ENCODE peak calls at places on chromosome 10, in seven cellular contexts. A is IMR-90, T is hepatocyte, Y is SK-N-SH, R is NB4, M is BJ, J is GM12865. H is an unnamed sample.

GRCh38 chr10:79933961-79934360 is 14.9 kb downstream of the SFTPD start:
- DNase-seq in A (no peak), J (no peak), T (peak; percentile 34), M (no peak), Y (no peak), R (no peak), H (no peak)

GRCh38 chr10:93874309-93875031 is 19.3 kb upstream of the SLC35G1 start:
- DNase-seq in J (no peak), A (no peak), M (no peak), R (no peak), Y (no peak), T (no peak), H (no peak)

GRCh38 chr10:43043342-43043772 is 33.5 kb upstream of the RET start:
- DNase-seq in J (no peak), T (no peak), A (no peak), M (no peak), Y (peak; percentile 35), R (no peak), H (no peak)

GRCh38 chr10:102163342-102163989 is 11.3 kb downstream of the NOLC1 start:
- DNase-seq in A (no peak), Y (no peak), T (no peak), R (peak; percentile 6), J (no peak), M (no peak), H (no peak)

GRCh38 chr10:101588879-101589278 is 758 bp downstream of the DPCD start:
- DNase-seq in T (peak; percentile 51), A (peak; percentile 65), J (no peak), Y (no peak), R (no peak), M (no peak), H (no peak)

GRCh38 chr10:31782701-31783100 is 145.9 kb downstream of the ARHGAP12 start:
- DNase-seq in M (no peak), J (no peak), R (no peak), T (no peak), A (no peak), Y (no peak), H (no peak)

GRCh38 chr10:132848951-132849545 is 63.1 kb upstream of the NKX6-2 start:
- DNase-seq in T (no peak), J (no peak), A (no peak), Y (no peak), M (no peak), R (no peak), H (no peak)

GRCh38 chr10:97494151-97494550 is 4.1 kb downstream of the MMS19 start:
- DNase-seq in J (no peak), R (no peak), Y (no peak), M (no peak), T (no peak), A (no peak), H (no peak)

GRCh38 chr10:11742779-11743298 is 657 bp downstream of the ECHDC3 start:
- DNase-seq in J (no peak), A (no peak), R (no peak), M (no peak), Y (no peak), T (no peak), H (peak; percentile 56)

GRCh38 chr10:132243141-132243540 is 56.4 kb downstream of the DPYSL4 start:
- DNase-seq in T (no peak), Y (peak; percentile 76), J (no peak), A (no peak), M (no peak), R (no peak), H (no peak)

GRCh38 chr10:97090035-97090434 is 95.7 kb downstream of the SLIT1 start:
- DNase-seq in J (no peak), Y (no peak), M (no peak), A (no peak), R (no peak), T (no peak), H (no peak)

GRCh38 chr10:31467791-31468535 is 148.9 kb downstream of the ZEB1 start:
- DNase-seq in J (peak; percentile 37), Y (no peak), R (peak; percentile 2), M (no peak), A (no peak), T (peak; percentile 42), H (peak; percentile 42)

GRCh38 chr10:50219646-50220045 is 31.7 kb downstream of the ASAH2 start:
- DNase-seq in R (no peak), M (no peak), T (no peak), Y (no peak), J (no peak), A (no peak), H (no peak)

GRCh38 chr10:114715171-114715670 is 57.1 kb upstream of the ABLIM1 start:
- DNase-seq in A (peak; percentile 67), T (no peak), J (no peak), Y (no peak), M (peak; percentile 36), R (no peak), H (no peak)

GRCh38 chr10:101397140-101397539 is 43.2 kb downstream of the BTRC start:
- DNase-seq in M (peak; percentile 19), A (peak; percentile 76), J (peak; percentile 45), R (peak; percentile 22), T (peak; percentile 47), Y (peak; percentile 76), H (no peak)

GRCh38 chr10:31274310-31274709 is 44.7 kb upstream of the ZEB1 start:
- DNase-seq in J (no peak), A (peak; percentile 42), Y (no peak), R (peak; percentile 7), T (no peak), M (no peak), H (no peak)

GRCh38 chr10:34491666-34492065 is 323.4 kb downstream of the PARD3 start:
- DNase-seq in M (no peak), R (no peak), Y (no peak), J (no peak), A (no peak), T (no peak), H (no peak)

GRCh38 chr10:77253037-77253436 is 384.6 kb downstream of the KCNMA1 start:
- DNase-seq in Y (no peak), J (no peak), T (no peak), R (no peak), A (no peak), M (no peak), H (no peak)

GRCh38 chr10:101818958-101819633 is 852 bp upstream of the OGA start:
- DNase-seq in T (peak; percentile 66), R (no peak), A (no peak), Y (no peak), J (peak; percentile 73), M (no peak), H (peak; percentile 53)

GRCh38 chr10:67978749-67979148 is 94.3 kb downstream of the SIRT1 start:
- DNase-seq in A (no peak), T (no peak), R (no peak), J (no peak), Y (no peak), M (no peak), H (no peak)

DNA sequence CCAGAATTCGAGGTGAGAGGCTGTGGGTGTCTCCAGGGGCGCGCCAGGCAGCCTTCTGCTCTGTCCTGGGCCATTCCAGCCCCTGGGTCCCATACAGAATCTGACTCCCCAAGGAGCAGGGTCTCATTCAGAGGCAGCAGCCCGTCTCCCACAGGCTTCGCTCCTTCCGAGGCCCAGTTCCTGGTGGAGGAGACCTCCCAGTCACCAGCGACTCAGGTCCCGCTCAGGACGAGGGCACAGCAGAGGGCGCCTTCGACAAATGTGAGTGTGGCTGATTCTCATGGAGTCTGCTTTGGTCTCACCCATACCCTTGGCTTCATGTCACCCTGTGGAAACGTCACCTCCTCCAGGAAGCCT is 81.8 kb upstream of the GPR26 start:
- DNase-seq in R (no peak), M (no peak), J (no peak), T (no peak), Y (no peak), A (no peak), H (no peak)
- TF ChIP-seq CTCF in R (peak; percentile 8), M (no peak), J (no peak), T (no peak), Y (no peak), A (no peak), H (no peak)

GRCh38 chr10:125414998-125415397 is 254.6 kb upstream of the CTBP2 start:
- DNase-seq in Y (no peak), T (no peak), A (peak; percentile 35), M (no peak), R (no peak), J (no peak), H (peak; percentile 20)
- H3K4me3 ChIP-seq in Y (no peak overlapping the region), T (no peak overlapping the region), A (no peak overlapping the region), M (no peak overlapping the region), R (no peak overlapping the region), J (no peak overlapping the region), H (no peak overlapping the region)

DNA sequence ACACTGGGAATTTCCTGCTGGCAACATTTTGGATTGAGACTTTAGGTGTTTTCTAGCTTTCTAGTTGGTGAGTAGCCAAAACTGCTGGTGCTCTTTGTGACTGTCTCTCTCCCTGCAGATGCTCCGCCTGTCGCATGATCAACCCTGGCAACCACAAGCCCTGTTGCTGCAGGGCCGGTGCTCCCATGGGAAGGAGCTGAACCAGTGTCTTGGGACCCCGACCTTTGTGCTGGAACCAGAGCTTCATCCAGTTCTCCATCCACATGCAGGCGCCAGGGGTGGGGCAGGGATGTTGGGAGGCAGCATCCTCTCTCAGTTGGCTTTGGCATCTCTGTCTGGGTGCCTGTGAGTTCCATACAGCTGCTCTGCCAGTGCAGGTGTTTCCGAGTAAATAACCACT is 306.2 kb upstream of the MKI67 start:
- DNase-seq in R (no peak), Y (no peak), J (no peak), A (no peak), T (no peak), M (no peak), H (no peak)
- TF ChIP-seq CTCF in R (no peak), Y (no peak), J (no peak), A (no peak), T (no peak), M (no peak), H (no peak)

GRCh38 chr10:5843814-5844705 is 30.8 kb upstream of the GDI2 start:
- DNase-seq in R (no peak), A (no peak), Y (no peak), J (peak; percentile 51), M (no peak), T (no peak), H (no peak)
- H3K4me3 ChIP-seq in R (no peak overlapping the region), A (no peak overlapping the region), Y (no peak overlapping the region), J (peak overlapping the region; percentile 22), M (no peak overlapping the region), T (no peak overlapping the region), H (no peak overlapping the region)

DNA sequence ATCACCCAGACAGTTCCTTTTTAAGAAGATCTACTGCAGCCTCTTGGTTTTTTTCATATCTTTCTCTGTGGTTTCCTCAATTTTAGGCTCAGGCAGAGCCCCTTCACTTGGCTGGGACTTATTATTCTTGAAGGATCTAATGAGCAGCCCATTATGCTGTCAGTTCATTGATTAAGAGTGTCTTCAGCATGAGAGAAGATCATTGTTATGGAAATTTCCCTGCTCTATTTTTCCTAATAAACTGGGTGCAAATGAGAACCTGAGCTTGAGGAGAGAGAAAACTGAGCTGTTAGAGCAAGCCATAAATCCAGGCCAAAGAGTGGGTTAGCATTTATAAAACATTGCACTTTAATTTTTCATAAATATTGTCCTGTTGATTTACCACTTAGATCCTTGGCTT is 146.5 kb downstream of the SEC23IP start:
- DNase-seq in M (no peak), Y (no peak), J (no peak), R (no peak), A (no peak), T (no peak), H (no peak)
- TF ChIP-seq CTCF in M (no peak), Y (no peak), J (no peak), R (no peak), A (no peak), T (no peak), H (no peak)

DNA sequence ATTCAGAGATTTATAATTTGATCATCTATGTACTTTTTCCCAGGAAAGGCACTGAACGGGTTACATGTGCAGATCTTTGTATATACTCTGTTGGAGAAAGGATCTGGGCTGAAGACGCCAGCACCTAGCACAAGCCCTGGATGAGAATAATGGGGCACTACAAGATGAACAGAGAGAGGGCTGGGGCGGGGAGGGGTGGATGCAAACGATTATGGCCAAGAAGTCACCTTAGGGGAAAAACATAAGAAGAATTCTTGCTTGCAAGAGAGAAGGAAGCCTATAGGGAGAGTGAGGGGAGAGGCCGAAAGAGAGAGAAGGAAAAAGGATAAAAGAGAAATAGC is 2.9 kb upstream of the ANTXRL start:
- DNase-seq in T (no peak), Y (no peak), M (no peak), J (no peak), A (no peak), R (no peak), H (peak; percentile 14)
- H3K4me3 ChIP-seq in T (peak overlapping the region; percentile 49), Y (peak overlapping the region; percentile 68), M (peak overlapping the region; percentile 77), J (no peak overlapping the region), A (peak overlapping the region; percentile 65), R (peak overlapping the region; percentile 54), H (no peak overlapping the region)